ENCODE peak calls at places on chromosome 9, in five cellular contexts. G, P, Y, I and R are unnamed samples.

GRCh38 chr9:80025131-80025530 is 453.4 kb downstream of the TLE4 start:
- DNase-seq in G (no peak), P (no peak), Y (no peak), I (no peak), R (no peak)

GRCh38 chr9:124342946-124343485 is 72.2 kb downstream of the PSMB7 start:
- DNase-seq in G (no peak), P (no peak), Y (peak; percentile 29), I (no peak), R (peak; percentile 94)

GRCh38 chr9:74950456-74950855 is 2.3 kb downstream of the C9orf40 start:
- DNase-seq in G (no peak), P (no peak), Y (no peak), I (no peak), R (no peak)

GRCh38 chr9:72749276-72749675 is 203.6 kb downstream of the ALDH1A1 start:
- DNase-seq in G (no peak), P (no peak), Y (no peak), I (no peak), R (no peak)

GRCh38 chr9:91428927-91429351 is 5.3 kb upstream of the NFIL3 start:
- DNase-seq in G (no peak), P (no peak), Y (no peak), I (no peak), R (peak; percentile 79)

GRCh38 chr9:123928471-123929176 is 1.3 kb downstream of the DENND1A start:
- DNase-seq in G (peak; percentile 54), P (no peak), Y (no peak), I (peak; percentile 17), R (peak; percentile 46)

GRCh38 chr9:136375096-136375495 is 1.6 kb upstream of the CARD9 start:
- DNase-seq in G (no peak), P (no peak), Y (no peak), I (no peak), R (no peak)

GRCh38 chr9:129863059-129863690 is 27.9 kb downstream of the USP20 start:
- DNase-seq in G (peak; percentile 97), P (no peak), Y (no peak), I (peak; percentile 26), R (peak; percentile 99)

GRCh38 chr9:114157516-114158176 is 2.3 kb downstream of the COL27A1 start:
- DNase-seq in G (no peak), P (no peak), Y (no peak), I (peak; percentile 30), R (no peak)

DNA sequence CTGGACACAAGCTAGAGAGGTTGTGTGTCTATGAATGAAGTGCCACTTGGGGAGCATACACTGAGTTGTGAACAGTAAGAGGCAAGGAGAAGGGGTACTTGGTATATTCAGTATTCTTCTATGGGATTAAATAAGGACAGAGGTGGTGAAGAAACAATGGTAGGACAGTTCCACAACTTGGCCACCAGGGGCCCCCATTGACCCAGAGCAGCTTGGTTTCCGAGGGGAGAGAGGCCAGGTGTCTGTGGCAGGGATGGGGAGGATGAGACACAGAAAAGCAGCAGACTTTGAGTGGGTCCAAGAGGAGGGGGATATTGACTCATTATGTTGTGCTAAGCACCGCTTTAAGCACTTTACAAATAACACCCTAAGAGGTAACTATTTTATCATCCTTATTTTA is 220.6 kb downstream of the MELK start:
- DNase-seq in G (peak; percentile 22), P (no peak), Y (no peak), I (no peak), R (peak; percentile 8)
- TF ChIP-seq CTCF in G (peak; percentile 40), P (peak; percentile 16), Y (no peak), I (no peak), R (peak; percentile 16)

GRCh38 chr9:89143266-89143665 is 35.4 kb downstream of the SHC3 start:
- DNase-seq in G (no peak), P (no peak), Y (no peak), I (no peak), R (no peak)

GRCh38 chr9:89139450-89139849 is 39.2 kb downstream of the SHC3 start:
- DNase-seq in G (no peak), P (no peak), Y (no peak), I (peak; percentile 50), R (no peak)

GRCh38 chr9:89145086-89145485 is 33.5 kb downstream of the SHC3 start:
- DNase-seq in G (no peak), P (no peak), Y (no peak), I (no peak), R (no peak)

GRCh38 chr9:89149726-89150125 is 28.9 kb downstream of the SHC3 start:
- DNase-seq in G (no peak), P (no peak), Y (peak; percentile 24), I (no peak), R (no peak)

DNA sequence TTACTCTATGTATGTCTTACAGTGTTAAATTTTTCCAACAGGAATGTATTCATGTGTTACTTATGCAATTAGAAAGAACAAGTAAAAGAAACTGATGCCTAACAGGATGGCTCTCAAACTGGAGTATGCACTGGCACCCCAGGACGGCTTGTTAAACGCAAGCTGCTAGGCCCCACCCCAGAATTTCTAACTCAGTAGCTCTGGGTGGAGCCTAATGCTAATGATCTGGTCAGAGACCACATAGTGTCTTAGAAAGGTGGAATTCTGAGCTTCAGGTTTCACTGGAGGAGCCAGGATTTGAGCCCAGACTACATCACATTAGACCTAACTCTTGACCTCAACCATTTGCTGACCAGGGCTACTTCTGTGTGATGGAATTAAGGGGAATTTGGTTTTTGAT is 34.4 kb downstream of the SHC3 start:
- DNase-seq in G (no peak), P (no peak), Y (no peak), I (no peak), R (no peak)
- TF ChIP-seq POLR2A in G (no peak), P (no peak), Y (no peak), I (no peak), R (no peak)

DNA sequence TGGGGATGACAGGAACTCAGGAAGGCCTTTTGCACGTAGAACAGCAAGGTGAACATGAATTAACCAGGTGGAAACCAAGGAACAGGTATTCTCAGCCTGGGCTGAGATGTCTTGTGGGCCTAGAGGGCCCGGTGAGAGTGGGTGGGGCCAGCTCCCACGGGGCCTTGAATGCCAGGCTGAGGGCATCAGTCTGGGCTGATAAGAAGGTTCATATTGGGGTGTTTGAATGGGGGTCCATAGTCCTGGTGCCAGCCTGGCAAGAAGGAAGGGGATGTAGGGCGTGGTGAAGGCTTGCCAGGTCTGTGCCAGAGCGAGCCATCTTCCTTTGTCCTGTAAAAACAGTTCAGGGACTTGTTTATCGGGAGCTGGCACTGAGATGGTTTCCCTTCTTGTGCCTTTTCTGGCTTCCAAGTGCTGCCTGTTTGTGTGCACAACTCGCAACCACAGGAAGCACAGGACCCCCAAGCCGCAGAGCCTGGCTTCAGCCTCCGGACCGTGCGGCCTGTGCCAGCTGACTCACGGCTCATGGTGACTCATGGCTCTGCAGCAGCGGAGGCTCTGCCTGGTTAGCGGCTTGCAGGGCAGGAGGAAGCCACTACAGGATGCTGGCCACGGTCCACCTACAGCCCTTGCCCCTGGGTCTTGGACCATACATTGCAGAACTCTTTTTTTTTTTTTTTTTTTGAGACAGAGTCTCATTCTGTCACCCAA is 2.4 kb downstream of the CARD19 start:
- DNase-seq in G (peak; percentile 43), P (peak; percentile 68), Y (peak; percentile 96), I (peak; percentile 98), R (peak; percentile 98)
- TF ChIP-seq MYC in G (no peak), P (peak; percentile 41), Y (no peak), I (no peak), R (peak; percentile 86)

GRCh38 chr9:127832248-127832647 is 22.2 kb downstream of the ENG start:
- DNase-seq in G (no peak), P (no peak), Y (no peak), I (no peak), R (no peak)
- TF ChIP-seq CTCF in G (no peak), P (no peak), Y (no peak), I (no peak), R (no peak)

GRCh38 chr9:132381966-132382541 is 24.6 kb downstream of the TTF1 start:
- DNase-seq in G (no peak), P (no peak), Y (no peak), I (no peak), R (peak; percentile 28)

GRCh38 chr9:132384376-132384775 is 22.3 kb downstream of the TTF1 start:
- DNase-seq in G (no peak), P (no peak), Y (no peak), I (no peak), R (no peak)

GRCh38 chr9:132383462-132383883 is 23.2 kb downstream of the TTF1 start:
- DNase-seq in G (no peak), P (no peak), Y (no peak), I (no peak), R (no peak)
- TF ChIP-seq POLR2A in G (no peak), P (no peak), Y (no peak), I (no peak), R (no peak)

GRCh38 chr9:382383-382782 is 167.7 kb downstream of the DOCK8 start:
- DNase-seq in G (no peak), P (no peak), Y (no peak), I (no peak), R (no peak)

GRCh38 chr9:389758-390157 is 175.1 kb downstream of the DOCK8 start:
- DNase-seq in G (no peak), P (no peak), Y (no peak), I (no peak), R (peak; percentile 39)

GRCh38 chr9:389159-389558 is 174.5 kb downstream of the DOCK8 start:
- DNase-seq in G (no peak), P (no peak), Y (no peak), I (no peak), R (no peak)

DNA sequence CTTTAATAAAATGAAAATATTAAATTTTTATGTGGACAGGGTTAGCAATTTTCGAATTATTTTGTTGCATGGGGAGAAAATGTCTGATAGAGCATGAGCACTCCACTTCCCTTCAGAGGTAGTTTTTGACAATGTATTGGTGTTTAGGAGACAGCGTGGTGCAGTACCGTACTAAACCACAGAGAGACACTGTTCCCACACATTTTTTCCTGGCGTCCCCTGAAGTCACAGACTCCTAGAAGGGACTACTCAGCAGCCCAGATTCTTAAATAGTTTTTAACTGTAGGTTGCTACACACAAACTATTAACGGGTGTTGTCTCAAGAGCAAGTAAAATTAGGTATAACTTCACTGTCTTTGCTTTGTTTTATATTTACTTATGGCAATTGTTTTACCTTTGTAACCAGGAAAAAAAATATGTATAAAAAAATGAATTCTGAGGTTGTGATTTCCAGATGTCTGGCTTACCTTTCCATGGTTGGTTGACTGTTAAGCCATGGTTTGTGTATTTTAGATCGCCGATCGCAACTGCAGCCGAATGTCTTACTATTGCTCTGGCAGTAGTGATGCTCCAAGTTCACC is 171.2 kb downstream of the DOCK8 start:
- DNase-seq in G (peak; percentile 32), P (peak; percentile 44), Y (peak; percentile 56), I (peak; percentile 76), R (peak; percentile 78)
- TF ChIP-seq MYC in G (no peak), P (no peak), Y (no peak), I (no peak), R (no peak)